ENCODE peak calls at places on chromosome 15, in five cellular contexts. One of them, this sample, is unnamed.
A peak's percentile ranks its signal among the peaks of the same experiment; 100 is the strongest.

GRCh38 chr15:25136119-25136518 is 181.3 kb downstream of the SNRPN start:
- DNase-seq in NCI-H1105 treated with DMSO at 0.1 percent for 48 hours: peak; percentile 7
- DNase-seq in SW480: no peak
- DNase-seq in stimulated activated CD8-positive, alpha-beta memory T cell treated with anti-CD3 and anti-CD28 coated beads, Interleukin-7, amount 100 ng/mL, for 24 hours: no peak
- DNase-seq in T-helper 1 cell: no peak
- DNase-seq in this sample: peak; percentile 4

GRCh38 chr15:64740361-64741170 is 34.8 kb downstream of the RBPMS2 start:
- DNase-seq in stimulated activated CD8-positive, alpha-beta memory T cell treated with anti-CD3 and anti-CD28 coated beads, Interleukin-7, amount 100 ng/mL, for 24 hours: no peak
- DNase-seq in T-helper 1 cell: no peak
- DNase-seq in SW480: no peak
- DNase-seq in NCI-H1105 treated with DMSO at 0.1 percent for 48 hours: no peak
- DNase-seq in this sample: no peak

GRCh38 chr15:67064607-67065530 is 533 bp upstream of the SMAD3 start:
- DNase-seq in stimulated activated CD8-positive, alpha-beta memory T cell treated with anti-CD3 and anti-CD28 coated beads, Interleukin-7, amount 100 ng/mL, for 24 hours: no peak
- DNase-seq in NCI-H1105 treated with DMSO at 0.1 percent for 48 hours: no peak
- DNase-seq in SW480: no peak
- DNase-seq in T-helper 1 cell: no peak
- DNase-seq in this sample: peak; percentile 87

GRCh38 chr15:40058476-40059140 is 19.6 kb upstream of the SRP14 start:
- DNase-seq in SW480: no peak
- DNase-seq in T-helper 1 cell: no peak
- DNase-seq in NCI-H1105 treated with DMSO at 0.1 percent for 48 hours: no peak
- DNase-seq in stimulated activated CD8-positive, alpha-beta memory T cell treated with anti-CD3 and anti-CD28 coated beads, Interleukin-7, amount 100 ng/mL, for 24 hours: no peak
- DNase-seq in this sample: no peak

GRCh38 chr15:39594056-39594763 is 13.3 kb downstream of the THBS1 start:
- DNase-seq in T-helper 1 cell: no peak
- DNase-seq in stimulated activated CD8-positive, alpha-beta memory T cell treated with anti-CD3 and anti-CD28 coated beads, Interleukin-7, amount 100 ng/mL, for 24 hours: no peak
- DNase-seq in SW480: no peak
- DNase-seq in NCI-H1105 treated with DMSO at 0.1 percent for 48 hours: no peak
- DNase-seq in this sample: no peak

GRCh38 chr15:70535955-70536338 is 227.4 kb downstream of the UACA start:
- DNase-seq in T-helper 1 cell: no peak
- DNase-seq in NCI-H1105 treated with DMSO at 0.1 percent for 48 hours: no peak
- DNase-seq in SW480: no peak
- DNase-seq in stimulated activated CD8-positive, alpha-beta memory T cell treated with anti-CD3 and anti-CD28 coated beads, Interleukin-7, amount 100 ng/mL, for 24 hours: no peak
- DNase-seq in this sample: no peak

GRCh38 chr15:54150255-54150654 is 172.0 kb downstream of the UNC13C start:
- DNase-seq in stimulated activated CD8-positive, alpha-beta memory T cell treated with anti-CD3 and anti-CD28 coated beads, Interleukin-7, amount 100 ng/mL, for 24 hours: no peak
- DNase-seq in SW480: no peak
- DNase-seq in T-helper 1 cell: no peak
- DNase-seq in NCI-H1105 treated with DMSO at 0.1 percent for 48 hours: no peak
- DNase-seq in this sample: no peak

GRCh38 chr15:96896766-96897165 is 566.3 kb downstream of the NR2F2 start:
- DNase-seq in stimulated activated CD8-positive, alpha-beta memory T cell treated with anti-CD3 and anti-CD28 coated beads, Interleukin-7, amount 100 ng/mL, for 24 hours: no peak
- DNase-seq in T-helper 1 cell: no peak
- DNase-seq in SW480: no peak
- DNase-seq in NCI-H1105 treated with DMSO at 0.1 percent for 48 hours: no peak
- DNase-seq in this sample: no peak

GRCh38 chr15:34233614-34234013 is 8.8 kb downstream of the EMC4 start:
- DNase-seq in T-helper 1 cell: no peak
- DNase-seq in SW480: no peak
- DNase-seq in stimulated activated CD8-positive, alpha-beta memory T cell treated with anti-CD3 and anti-CD28 coated beads, Interleukin-7, amount 100 ng/mL, for 24 hours: no peak
- DNase-seq in NCI-H1105 treated with DMSO at 0.1 percent for 48 hours: no peak
- DNase-seq in this sample: no peak

GRCh38 chr15:71060983-71061382 is 54.3 kb upstream of the THSD4 start:
- DNase-seq in SW480: no peak
- DNase-seq in stimulated activated CD8-positive, alpha-beta memory T cell treated with anti-CD3 and anti-CD28 coated beads, Interleukin-7, amount 100 ng/mL, for 24 hours: no peak
- DNase-seq in NCI-H1105 treated with DMSO at 0.1 percent for 48 hours: no peak
- DNase-seq in T-helper 1 cell: no peak
- DNase-seq in this sample: no peak

GRCh38 chr15:88049509-88049908 is 207.0 kb downstream of the NTRK3 start:
- DNase-seq in SW480: no peak
- DNase-seq in NCI-H1105 treated with DMSO at 0.1 percent for 48 hours: no peak
- DNase-seq in T-helper 1 cell: no peak
- DNase-seq in stimulated activated CD8-positive, alpha-beta memory T cell treated with anti-CD3 and anti-CD28 coated beads, Interleukin-7, amount 100 ng/mL, for 24 hours: no peak
- DNase-seq in this sample: peak; percentile 35

GRCh38 chr15:40918146-40918798 is 10.9 kb upstream of the DLL4 start:
- DNase-seq in SW480: no peak
- DNase-seq in NCI-H1105 treated with DMSO at 0.1 percent for 48 hours: no peak
- DNase-seq in T-helper 1 cell: no peak
- DNase-seq in stimulated activated CD8-positive, alpha-beta memory T cell treated with anti-CD3 and anti-CD28 coated beads, Interleukin-7, amount 100 ng/mL, for 24 hours: no peak
- DNase-seq in this sample: no peak

GRCh38 chr15:32098033-32098432 is 67.7 kb downstream of the CHRNA7 start:
- DNase-seq in stimulated activated CD8-positive, alpha-beta memory T cell treated with anti-CD3 and anti-CD28 coated beads, Interleukin-7, amount 100 ng/mL, for 24 hours: no peak
- DNase-seq in SW480: no peak
- DNase-seq in NCI-H1105 treated with DMSO at 0.1 percent for 48 hours: no peak
- DNase-seq in T-helper 1 cell: no peak
- DNase-seq in this sample: no peak

GRCh38 chr15:61720197-61720596 is 340.1 kb downstream of the VPS13C start:
- DNase-seq in T-helper 1 cell: no peak
- DNase-seq in stimulated activated CD8-positive, alpha-beta memory T cell treated with anti-CD3 and anti-CD28 coated beads, Interleukin-7, amount 100 ng/mL, for 24 hours: no peak
- DNase-seq in SW480: no peak
- DNase-seq in NCI-H1105 treated with DMSO at 0.1 percent for 48 hours: no peak
- DNase-seq in this sample: no peak

GRCh38 chr15:40344631-40345120 is 3.9 kb upstream of the CCDC9B start:
- DNase-seq in stimulated activated CD8-positive, alpha-beta memory T cell treated with anti-CD3 and anti-CD28 coated beads, Interleukin-7, amount 100 ng/mL, for 24 hours: peak; percentile 37
- DNase-seq in SW480: peak; percentile 57
- DNase-seq in T-helper 1 cell: peak; percentile 67
- DNase-seq in NCI-H1105 treated with DMSO at 0.1 percent for 48 hours: peak; percentile 34
- DNase-seq in this sample: peak; percentile 94

GRCh38 chr15:25790003-25790660 is 73.0 kb downstream of the ATP10A start:
- DNase-seq in SW480: no peak
- DNase-seq in NCI-H1105 treated with DMSO at 0.1 percent for 48 hours: no peak
- DNase-seq in T-helper 1 cell: no peak
- DNase-seq in stimulated activated CD8-positive, alpha-beta memory T cell treated with anti-CD3 and anti-CD28 coated beads, Interleukin-7, amount 100 ng/mL, for 24 hours: peak; percentile 9
- DNase-seq in this sample: peak; percentile 70

GRCh38 chr15:60373745-60374144 is 24.0 kb downstream of the ANXA2 start:
- DNase-seq in T-helper 1 cell: no peak
- DNase-seq in SW480: no peak
- DNase-seq in NCI-H1105 treated with DMSO at 0.1 percent for 48 hours: no peak
- DNase-seq in stimulated activated CD8-positive, alpha-beta memory T cell treated with anti-CD3 and anti-CD28 coated beads, Interleukin-7, amount 100 ng/mL, for 24 hours: no peak
- DNase-seq in this sample: no peak

GRCh38 chr15:61528590-61528929 is 299.5 kb upstream of the RORA start:
- DNase-seq in stimulated activated CD8-positive, alpha-beta memory T cell treated with anti-CD3 and anti-CD28 coated beads, Interleukin-7, amount 100 ng/mL, for 24 hours: no peak
- DNase-seq in T-helper 1 cell: no peak
- DNase-seq in SW480: no peak
- DNase-seq in NCI-H1105 treated with DMSO at 0.1 percent for 48 hours: no peak
- DNase-seq in this sample: no peak

GRCh38 chr15:90315276-90315982 is 36.7 kb upstream of the ZNF774 start:
- DNase-seq in T-helper 1 cell: no peak
- DNase-seq in SW480: no peak
- DNase-seq in NCI-H1105 treated with DMSO at 0.1 percent for 48 hours: no peak
- DNase-seq in stimulated activated CD8-positive, alpha-beta memory T cell treated with anti-CD3 and anti-CD28 coated beads, Interleukin-7, amount 100 ng/mL, for 24 hours: no peak
- DNase-seq in this sample: no peak

GRCh38 chr15:91426412-91426811 is 326.4 kb downstream of the SV2B start:
- DNase-seq in NCI-H1105 treated with DMSO at 0.1 percent for 48 hours: no peak
- DNase-seq in T-helper 1 cell: no peak
- DNase-seq in stimulated activated CD8-positive, alpha-beta memory T cell treated with anti-CD3 and anti-CD28 coated beads, Interleukin-7, amount 100 ng/mL, for 24 hours: no peak
- DNase-seq in SW480: no peak
- DNase-seq in this sample: no peak

GRCh38 chr15:51775967-51776816 is 24.8 kb downstream of the TMOD2 start:
- DNase-seq in T-helper 1 cell: peak; percentile 24
- DNase-seq in SW480: peak; percentile 34
- DNase-seq in NCI-H1105 treated with DMSO at 0.1 percent for 48 hours: peak; percentile 40
- DNase-seq in stimulated activated CD8-positive, alpha-beta memory T cell treated with anti-CD3 and anti-CD28 coated beads, Interleukin-7, amount 100 ng/mL, for 24 hours: no peak
- DNase-seq in this sample: peak; percentile 65

GRCh38 chr15:39502048-39502447 is 78.8 kb upstream of the THBS1 start:
- DNase-seq in NCI-H1105 treated with DMSO at 0.1 percent for 48 hours: no peak
- DNase-seq in stimulated activated CD8-positive, alpha-beta memory T cell treated with anti-CD3 and anti-CD28 coated beads, Interleukin-7, amount 100 ng/mL, for 24 hours: no peak
- DNase-seq in T-helper 1 cell: no peak
- DNase-seq in SW480: peak; percentile 22
- DNase-seq in this sample: no peak

GRCh38 chr15:100032358-100033080 is 299.3 kb upstream of the LYSMD4 start:
- DNase-seq in SW480: no peak
- DNase-seq in NCI-H1105 treated with DMSO at 0.1 percent for 48 hours: no peak
- DNase-seq in T-helper 1 cell: no peak
- DNase-seq in stimulated activated CD8-positive, alpha-beta memory T cell treated with anti-CD3 and anti-CD28 coated beads, Interleukin-7, amount 100 ng/mL, for 24 hours: no peak
- DNase-seq in this sample: no peak

GRCh38 chr15:78090422-78090821 is 1.9 kb upstream of the SH2D7 start:
- DNase-seq in NCI-H1105 treated with DMSO at 0.1 percent for 48 hours: no peak
- DNase-seq in SW480: no peak
- DNase-seq in T-helper 1 cell: no peak
- DNase-seq in stimulated activated CD8-positive, alpha-beta memory T cell treated with anti-CD3 and anti-CD28 coated beads, Interleukin-7, amount 100 ng/mL, for 24 hours: no peak
- DNase-seq in this sample: no peak

GRCh38 chr15:23482228-23482627 is 35.2 kb upstream of the GOLGA6L2 start:
- DNase-seq in T-helper 1 cell: no peak
- DNase-seq in NCI-H1105 treated with DMSO at 0.1 percent for 48 hours: no peak
- DNase-seq in SW480: no peak
- DNase-seq in stimulated activated CD8-positive, alpha-beta memory T cell treated with anti-CD3 and anti-CD28 coated beads, Interleukin-7, amount 100 ng/mL, for 24 hours: no peak
- DNase-seq in this sample: no peak

This sample was measured in H7.